ENCODE peak calls at places on chromosomes 3 and 15, in seven cellular contexts. One of them, this sample, is unnamed.

GRCh38 chr3:170809975-170810357 is 60.0 kb downstream of the RPL22L1 start:
- DNase-seq in K562: no peak
- DNase-seq in HCT116: no peak
- DNase-seq in GM12878: no peak
- DNase-seq in HepG2: no peak
- DNase-seq in SK-N-SH: peak
- DNase-seq in H1: no peak
- DNase-seq in this sample: no peak

GRCh38 chr15:23074684-23075083 is 35.3 kb upstream of the TUBGCP5 start:
- DNase-seq in H1: no peak
- DNase-seq in SK-N-SH: no peak
- DNase-seq in K562: no peak
- DNase-seq in HCT116: no peak
- DNase-seq in GM12878: no peak
- DNase-seq in HepG2: no peak
- DNase-seq in this sample: no peak

GRCh38 chr3:105606052-105606451 is 239.3 kb downstream of the ALCAM start:
- DNase-seq in HepG2: no peak
- DNase-seq in SK-N-SH: no peak
- DNase-seq in H1: no peak
- DNase-seq in HCT116: no peak
- DNase-seq in GM12878: no peak
- DNase-seq in K562: no peak
- DNase-seq in this sample: no peak

GRCh38 chr3:44993471-44994205 is 17.6 kb downstream of the EXOSC7 start:
- DNase-seq in GM12878: no peak
- DNase-seq in HepG2: peak
- DNase-seq in H1: no peak
- DNase-seq in HCT116: no peak
- DNase-seq in SK-N-SH: no peak
- DNase-seq in K562: no peak
- DNase-seq in this sample: peak

GRCh38 chr15:52480990-52481389 is 47.7 kb downstream of the MYO5A start:
- DNase-seq in K562: no peak
- DNase-seq in HCT116: no peak
- DNase-seq in SK-N-SH: no peak
- DNase-seq in GM12878: no peak
- DNase-seq in HepG2: no peak
- DNase-seq in H1: no peak
- DNase-seq in this sample: no peak

GRCh38 chr3:139324456-139324855 is 19.4 kb upstream of the MRPS22 start:
- DNase-seq in H1: no peak
- DNase-seq in HepG2: no peak
- DNase-seq in GM12878: no peak
- DNase-seq in HCT116: no peak
- DNase-seq in K562: no peak
- DNase-seq in SK-N-SH: no peak
- DNase-seq in this sample: no peak

GRCh38 chr3:56154297-56154696 is 314.0 kb downstream of the ERC2 start:
- DNase-seq in GM12878: no peak
- DNase-seq in H1: no peak
- DNase-seq in K562: no peak
- DNase-seq in HepG2: peak
- DNase-seq in SK-N-SH: no peak
- DNase-seq in HCT116: no peak
- DNase-seq in this sample: no peak

GRCh38 chr15:29736012-29736744 is 86.1 kb downstream of the TJP1 start:
- DNase-seq in HepG2: no peak
- DNase-seq in HCT116: no peak
- DNase-seq in SK-N-SH: no peak
- DNase-seq in GM12878: peak
- DNase-seq in K562: no peak
- DNase-seq in H1: no peak
- DNase-seq in this sample: no peak

GRCh38 chr3:13884851-13885703 is 5.2 kb upstream of the WNT7A start:
- DNase-seq in HCT116: peak
- DNase-seq in SK-N-SH: peak
- DNase-seq in HepG2: peak
- DNase-seq in K562: peak
- DNase-seq in H1: no peak
- DNase-seq in GM12878: no peak
- DNase-seq in this sample: peak

GRCh38 chr15:90664650-90665287 is 52.4 kb upstream of the BLM start:
- DNase-seq in K562: no peak
- DNase-seq in HCT116: no peak
- DNase-seq in SK-N-SH: peak
- DNase-seq in GM12878: no peak
- DNase-seq in HepG2: peak
- DNase-seq in H1: no peak
- DNase-seq in this sample: peak

GRCh38 chr15:58115692-58116091 is 22.5 kb upstream of the AQP9 start:
- DNase-seq in HCT116: peak
- DNase-seq in K562: peak
- DNase-seq in SK-N-SH: peak
- DNase-seq in HepG2: peak
- DNase-seq in GM12878: no peak
- DNase-seq in H1: no peak
- DNase-seq in this sample: peak

GRCh38 chr3:10981961-10982360 is 10.6 kb upstream of the SLC6A1 start:
- DNase-seq in SK-N-SH: no peak
- DNase-seq in GM12878: no peak
- DNase-seq in HCT116: no peak
- DNase-seq in HepG2: no peak
- DNase-seq in K562: no peak
- DNase-seq in H1: no peak
- DNase-seq in this sample: no peak

GRCh38 chr3:160667452-160667851 is 9.5 kb upstream of the ARL14 start:
- DNase-seq in H1: no peak
- DNase-seq in HepG2: no peak
- DNase-seq in SK-N-SH: no peak
- DNase-seq in GM12878: no peak
- DNase-seq in K562: no peak
- DNase-seq in HCT116: peak
- DNase-seq in this sample: no peak

GRCh38 chr3:188053710-188054379 is 100.1 kb upstream of the LPP start:
- DNase-seq in HepG2: no peak
- DNase-seq in HCT116: no peak
- DNase-seq in H1: no peak
- DNase-seq in GM12878: no peak
- DNase-seq in K562: no peak
- DNase-seq in SK-N-SH: no peak
- DNase-seq in this sample: no peak

GRCh38 chr15:20344601-20345400 is 196.8 kb downstream of the GOLGA6L6 start:
- DNase-seq in SK-N-SH: peak
- DNase-seq in HepG2: no peak
- DNase-seq in HCT116: no peak
- DNase-seq in GM12878: no peak
- DNase-seq in H1: no peak
- DNase-seq in K562: peak
- DNase-seq in this sample: no peak

GRCh38 chr3:197191897-197192296 is 106.5 kb downstream of the DLG1 start:
- DNase-seq in SK-N-SH: no peak
- DNase-seq in HepG2: no peak
- DNase-seq in K562: no peak
- DNase-seq in GM12878: no peak
- DNase-seq in HCT116: no peak
- DNase-seq in H1: no peak
- DNase-seq in this sample: no peak

GRCh38 chr15:74663303-74664027 is 32.4 kb downstream of the EDC3 start:
- DNase-seq in HCT116: no peak
- DNase-seq in GM12878: no peak
- DNase-seq in K562: no peak
- DNase-seq in H1: no peak
- DNase-seq in SK-N-SH: no peak
- DNase-seq in HepG2: no peak
- DNase-seq in this sample: no peak

GRCh38 chr3:123448503-123449091 is at the start of gene ADCY5:
- DNase-seq in HCT116: no peak
- DNase-seq in H1: no peak
- DNase-seq in GM12878: no peak
- DNase-seq in SK-N-SH: peak
- DNase-seq in HepG2: no peak
- DNase-seq in K562: no peak
- DNase-seq in this sample: peak

GRCh38 chr3:47406762-47407149 is 25.9 kb downstream of the PTPN23 start:
- DNase-seq in H1: no peak
- DNase-seq in SK-N-SH: no peak
- DNase-seq in HCT116: no peak
- DNase-seq in HepG2: no peak
- DNase-seq in K562: no peak
- DNase-seq in GM12878: no peak
- DNase-seq in this sample: no peak

GRCh38 chr3:42216820-42217416 is 49.1 kb downstream of the CCK start:
- DNase-seq in HepG2: no peak
- DNase-seq in SK-N-SH: no peak
- DNase-seq in GM12878: no peak
- DNase-seq in HCT116: no peak
- DNase-seq in K562: no peak
- DNase-seq in H1: no peak
- DNase-seq in this sample: no peak

DNA sequence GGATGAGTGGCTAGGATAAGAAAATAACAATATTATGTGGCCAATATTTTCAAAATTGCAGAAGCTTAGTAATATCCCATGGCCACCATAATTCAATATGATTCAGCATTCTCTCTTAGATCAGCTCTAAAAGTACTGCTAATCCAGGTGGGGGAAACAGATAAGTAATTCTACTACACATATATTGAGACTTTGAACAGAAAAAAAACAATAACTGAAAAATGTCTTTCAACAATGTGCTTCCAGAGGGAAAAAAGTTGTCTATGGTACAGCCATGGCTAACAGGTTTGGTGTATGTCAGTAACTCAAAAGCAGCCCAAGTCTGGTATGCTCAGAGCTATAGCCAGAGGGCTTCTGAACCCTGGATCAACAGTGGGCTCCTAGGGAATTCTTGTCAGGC is 42.4 kb upstream of the PPIB start:
- DNase-seq in K562: peak
- DNase-seq in GM12878: no peak
- DNase-seq in SK-N-SH: no peak
- DNase-seq in HCT116: no peak
- DNase-seq in H1: no peak
- DNase-seq in HepG2: no peak
- DNase-seq in this sample: no peak
- TF ChIP-seq JUND in K562: no peak
- TF ChIP-seq JUND in GM12878: no peak
- TF ChIP-seq JUND in SK-N-SH: no peak
- TF ChIP-seq JUND in HCT116: no peak
- TF ChIP-seq JUND in H1: no peak
- TF ChIP-seq JUND in HepG2: no peak
- TF ChIP-seq JUND in this sample: no peak

DNA sequence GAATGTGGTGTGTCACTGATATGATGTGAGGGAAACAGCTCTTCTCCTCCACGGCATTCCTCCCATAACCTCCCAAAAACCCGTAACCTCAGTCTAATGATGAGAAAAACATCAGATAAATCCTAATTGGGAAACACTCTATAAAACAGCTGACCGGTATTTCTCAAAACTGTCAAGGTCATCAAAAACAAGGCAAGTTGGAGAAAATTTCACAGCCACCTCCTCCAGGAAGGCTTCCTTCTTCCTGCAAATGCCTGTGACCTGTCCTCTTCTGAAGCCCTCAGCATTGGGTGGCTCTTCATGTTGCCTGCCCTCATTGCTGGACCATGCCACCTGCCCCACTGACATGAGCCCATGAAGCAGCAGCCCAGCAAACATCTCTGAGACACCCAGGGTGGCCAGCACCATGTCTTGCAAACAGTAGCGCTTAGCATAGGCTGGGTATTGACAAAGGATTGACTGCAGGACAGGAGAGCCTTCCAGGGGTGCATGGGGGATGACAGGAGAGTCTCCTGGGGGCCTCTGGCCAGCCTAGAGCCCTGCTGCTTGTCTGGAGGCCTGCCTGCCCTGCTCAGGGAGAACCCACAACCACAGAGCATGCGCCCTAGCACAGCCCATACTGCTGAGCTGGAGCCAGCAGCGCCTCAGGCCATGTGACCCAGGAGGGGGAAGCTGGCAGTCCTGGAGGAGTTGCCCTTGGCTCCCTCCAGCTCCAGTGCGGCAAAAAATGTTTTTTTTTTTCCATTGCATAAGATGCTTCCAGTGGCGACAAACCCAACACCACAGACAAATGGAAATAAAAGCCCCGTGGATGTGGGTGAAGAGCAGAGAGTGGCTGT is 49.7 kb downstream of the XXYLT1 start:
- DNase-seq in H1: no peak
- DNase-seq in HCT116: no peak
- DNase-seq in HepG2: no peak
- DNase-seq in SK-N-SH: peak
- DNase-seq in GM12878: no peak
- DNase-seq in K562: no peak
- DNase-seq in this sample: no peak
- TF ChIP-seq JUND in H1: no peak
- TF ChIP-seq JUND in HCT116: no peak
- TF ChIP-seq JUND in HepG2: no peak
- TF ChIP-seq JUND in SK-N-SH: no peak
- TF ChIP-seq JUND in GM12878: no peak
- TF ChIP-seq JUND in K562: no peak
- TF ChIP-seq JUND in this sample: no peak

GRCh38 chr3:135325096-135325495 is 530.0 kb downstream of the EPHB1 start:
- DNase-seq in HCT116: no peak
- DNase-seq in K562: no peak
- DNase-seq in HepG2: no peak
- DNase-seq in H1: no peak
- DNase-seq in GM12878: no peak
- DNase-seq in SK-N-SH: no peak
- DNase-seq in this sample: no peak

GRCh38 chr3:135328036-135328435 is 533.0 kb downstream of the EPHB1 start:
- DNase-seq in H1: no peak
- DNase-seq in K562: no peak
- DNase-seq in HepG2: no peak
- DNase-seq in GM12878: no peak
- DNase-seq in HCT116: no peak
- DNase-seq in SK-N-SH: no peak
- DNase-seq in this sample: no peak

GRCh38 chr3:135325726-135326245 is 530.7 kb downstream of the EPHB1 start:
- DNase-seq in SK-N-SH: peak
- DNase-seq in HepG2: no peak
- DNase-seq in GM12878: no peak
- DNase-seq in K562: no peak
- DNase-seq in H1: no peak
- DNase-seq in HCT116: no peak
- DNase-seq in this sample: no peak

GRCh38 chr3:135326851-135327250 is 531.8 kb downstream of the EPHB1 start:
- DNase-seq in HepG2: no peak
- DNase-seq in HCT116: no peak
- DNase-seq in H1: no peak
- DNase-seq in SK-N-SH: no peak
- DNase-seq in GM12878: no peak
- DNase-seq in K562: no peak
- DNase-seq in this sample: no peak

GRCh38 chr3:135329479-135329878 is 534.4 kb downstream of the EPHB1 start:
- DNase-seq in SK-N-SH: peak
- DNase-seq in K562: no peak
- DNase-seq in HCT116: no peak
- DNase-seq in H1: no peak
- DNase-seq in HepG2: no peak
- DNase-seq in GM12878: no peak
- DNase-seq in this sample: no peak
- TF ChIP-seq JUND in SK-N-SH: no peak
- TF ChIP-seq JUND in K562: no peak
- TF ChIP-seq JUND in HCT116: no peak
- TF ChIP-seq JUND in H1: no peak
- TF ChIP-seq JUND in HepG2: no peak
- TF ChIP-seq JUND in GM12878: no peak
- TF ChIP-seq JUND in this sample: no peak

GRCh38 chr3:127215714-127216414 is 22.9 kb downstream of the PRR23E start:
- DNase-seq in GM12878: no peak
- DNase-seq in HepG2: no peak
- DNase-seq in H1: no peak
- DNase-seq in HCT116: no peak
- DNase-seq in SK-N-SH: no peak
- DNase-seq in K562: no peak
- DNase-seq in this sample: no peak
- TF ChIP-seq JUND in GM12878: peak
- TF ChIP-seq JUND in HepG2: no peak
- TF ChIP-seq JUND in H1: no peak
- TF ChIP-seq JUND in HCT116: no peak
- TF ChIP-seq JUND in SK-N-SH: no peak
- TF ChIP-seq JUND in K562: no peak
- TF ChIP-seq JUND in this sample: no peak

This sample was measured in T47D.